ENCODE peak calls at places on chromosomes 5 and 9, in eight cellular contexts. J is bronchial epithelial cell, F is SK-N-SH, Y is heart right ventricle, Z is adrenal gland, D is ovary, P is GM23248, R is astrocyte. G is an unnamed sample.

GRCh38 chr9:123678038-123678877 is 251.7 kb downstream of the DENND1A start:
- DNase-seq in J (peak; percentile 18), F (peak; percentile 57), Y (no peak), Z (no peak), D (no peak), P (no peak), R (peak; percentile 15), G (no peak)

GRCh38 chr5:148583421-148583965 is 70.8 kb downstream of the HTR4 start:
- DNase-seq in J (peak; percentile 12), F (no peak), Y (no peak), Z (no peak), D (no peak), P (no peak), R (no peak), G (no peak)

GRCh38 chr9:71911908-71912325 is 478 bp downstream of the C9orf85 start:
- DNase-seq in J (no peak), F (peak; percentile 34), Y (no peak), Z (no peak), D (no peak), P (peak; percentile 75), R (peak; percentile 64), G (no peak)

GRCh38 chr9:68740561-68740960 is 35.5 kb downstream of the PIP5K1B start:
- DNase-seq in J (peak; percentile 79), F (no peak), Y (no peak), Z (no peak), D (no peak), P (no peak), R (no peak), G (no peak)

GRCh38 chr9:89879711-89880110 is 274.9 kb downstream of the GADD45G start:
- DNase-seq in J (no peak), F (no peak), Y (peak; percentile 63), Z (peak; percentile 38), D (no peak), P (no peak), R (no peak), G (peak; percentile 76)

GRCh38 chr9:35489313-35490154 is at the start of gene RUSC2:
- DNase-seq in J (peak; percentile 70), F (peak; percentile 88), Y (peak; percentile 84), Z (peak; percentile 88), D (peak; percentile 88), P (peak; percentile 97), R (peak; percentile 85), G (peak; percentile 84)

GRCh38 chr5:170312666-170313065 is 15.1 kb upstream of the LCP2 start:
- DNase-seq in J (peak; percentile 90), F (no peak), Y (no peak), Z (no peak), D (no peak), P (peak; percentile 53), R (peak; percentile 24), G (no peak)

GRCh38 chr5:177301503-177302165 is 1.9 kb downstream of the RAB24 start:
- DNase-seq in J (peak; percentile 96), F (no peak), Y (no peak), Z (peak; percentile 66), D (no peak), P (peak; percentile 17), R (no peak), G (no peak)

DNA sequence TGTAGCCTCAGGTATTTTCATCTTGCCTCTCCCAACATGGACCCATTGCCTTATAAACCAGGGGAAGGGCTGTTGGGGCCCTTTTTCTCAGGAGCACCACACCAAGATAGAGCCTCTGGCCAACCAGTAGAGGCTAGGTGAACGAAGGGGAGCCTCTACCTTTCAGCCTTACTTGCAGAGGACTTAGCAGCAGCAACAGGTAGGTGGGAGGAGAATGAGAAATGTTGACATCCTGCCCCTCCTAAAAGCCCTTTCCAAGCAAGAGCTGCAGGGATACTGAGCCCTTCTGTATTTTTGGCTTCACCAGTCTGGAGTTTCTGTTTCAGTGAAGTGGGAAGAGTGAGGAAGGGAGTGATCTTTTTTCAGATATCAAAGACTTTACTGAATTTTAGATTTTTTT is 77.4 kb downstream of the MTREX start:
- DNase-seq in J (no peak), F (no peak), Y (no peak), Z (no peak), D (no peak), P (no peak), R (no peak), G (no peak)
- H3K36me3 ChIP-seq in J (no peaks in the 10 kb centered on the region), F (peaks cover 78% of the 10 kb centered on the region), Y (no peaks in the 10 kb centered on the region), Z (peaks cover 5% of the 10 kb centered on the region), D (no peaks in the 10 kb centered on the region), P (peaks cover 39% of the 10 kb centered on the region), R (peaks cover 7% of the 10 kb centered on the region), G (peaks cover 64% of the 10 kb centered on the region)

DNA sequence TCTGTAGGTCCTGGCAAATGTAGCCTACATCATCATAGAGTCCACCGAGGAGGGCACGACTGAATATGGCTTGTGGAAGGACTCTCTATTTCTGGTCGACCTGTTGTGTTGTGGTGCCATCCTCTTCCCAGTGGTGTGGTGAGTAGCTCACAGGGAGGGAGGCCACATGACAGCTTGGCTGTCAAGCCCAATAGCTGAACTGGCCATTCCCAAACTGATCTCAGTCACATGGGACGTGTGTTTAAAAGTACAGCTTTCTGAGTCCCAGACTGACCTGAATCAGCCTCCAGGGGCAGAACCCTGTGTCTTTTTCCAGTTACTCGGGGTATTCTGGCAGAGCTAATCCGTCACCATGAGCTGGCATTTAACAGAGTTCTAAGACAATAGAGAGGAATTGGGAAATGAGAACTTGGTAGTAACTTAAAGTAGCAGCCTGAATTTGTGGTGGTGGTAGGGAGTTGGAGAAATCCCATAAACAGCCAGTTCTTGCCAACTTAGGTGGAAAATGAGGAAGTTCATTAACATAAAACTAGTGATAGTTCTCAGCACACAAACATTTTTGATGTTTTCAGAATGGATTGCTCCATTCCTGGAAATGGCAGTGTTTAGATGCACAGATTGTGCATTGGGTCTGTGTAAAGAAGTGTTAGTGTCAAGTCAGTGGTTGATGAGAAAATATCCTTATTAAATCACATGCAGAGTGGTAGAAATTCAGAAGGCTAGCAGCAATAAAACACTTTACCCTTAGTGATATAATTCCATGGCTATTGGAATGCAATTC is 50.9 kb downstream of the GPR107 start:
- DNase-seq in J (no peak), F (no peak), Y (no peak), Z (no peak), D (no peak), P (no peak), R (no peak), G (no peak)
- H3K36me3 ChIP-seq in J (peaks cover 28% of the 10 kb centered on the region), F (peaks cover 47% of the 10 kb centered on the region), Y (no peaks in the 10 kb centered on the region), Z (peaks cover 81% of the 10 kb centered on the region), D (no peaks in the 10 kb centered on the region), P (peaks cover 22% of the 10 kb centered on the region), R (peaks cover 36% of the 10 kb centered on the region), G (peaks cover 74% of the 10 kb centered on the region)

GRCh38 chr5:137945825-137946224 is 56.6 kb downstream of the PKD2L2 start:
- DNase-seq in J (no peak), F (no peak), Y (no peak), Z (no peak), D (no peak), P (no peak), R (no peak), G (no peak)
- H3K36me3 ChIP-seq in J (peaks cover 14% of the 10 kb centered on the region), F (peaks cover 91% of the 10 kb centered on the region), Y (peaks cover 3% of the 10 kb centered on the region), Z (peaks cover 82% of the 10 kb centered on the region), D (no peaks in the 10 kb centered on the region), P (peaks cover 72% of the 10 kb centered on the region), R (peaks cover 37% of the 10 kb centered on the region), G (peaks cover 98% of the 10 kb centered on the region)

DNA sequence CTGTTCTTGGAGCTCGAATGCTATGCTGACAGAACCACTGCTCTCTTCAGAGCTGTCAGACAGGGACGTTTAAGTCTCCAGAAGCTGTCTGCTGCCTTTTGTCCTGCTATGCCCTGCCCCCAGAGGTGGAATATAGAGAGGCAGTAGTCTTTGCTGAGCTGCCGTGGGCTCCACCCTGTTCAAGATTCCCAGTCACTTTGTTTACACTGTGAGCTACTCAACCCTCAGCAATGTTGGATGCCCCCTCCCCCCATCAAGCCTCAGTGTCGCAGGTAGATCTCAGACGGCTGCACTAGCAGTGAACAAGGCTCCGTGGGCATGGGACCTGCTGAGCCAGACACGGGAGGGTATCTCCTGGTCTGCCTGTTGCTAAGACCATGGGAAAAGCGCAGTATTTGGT is 344.2 kb downstream of the TMEM161B start:
- DNase-seq in J (peak; percentile 6), F (no peak), Y (no peak), Z (no peak), D (no peak), P (no peak), R (no peak), G (no peak)
- H3K36me3 ChIP-seq in J (no peaks in the 10 kb centered on the region), F (no peaks in the 10 kb centered on the region), Y (no peaks in the 10 kb centered on the region), Z (no peaks in the 10 kb centered on the region), D (no peaks in the 10 kb centered on the region), P (no peaks in the 10 kb centered on the region), R (no peaks in the 10 kb centered on the region), G (no peaks in the 10 kb centered on the region)

DNA sequence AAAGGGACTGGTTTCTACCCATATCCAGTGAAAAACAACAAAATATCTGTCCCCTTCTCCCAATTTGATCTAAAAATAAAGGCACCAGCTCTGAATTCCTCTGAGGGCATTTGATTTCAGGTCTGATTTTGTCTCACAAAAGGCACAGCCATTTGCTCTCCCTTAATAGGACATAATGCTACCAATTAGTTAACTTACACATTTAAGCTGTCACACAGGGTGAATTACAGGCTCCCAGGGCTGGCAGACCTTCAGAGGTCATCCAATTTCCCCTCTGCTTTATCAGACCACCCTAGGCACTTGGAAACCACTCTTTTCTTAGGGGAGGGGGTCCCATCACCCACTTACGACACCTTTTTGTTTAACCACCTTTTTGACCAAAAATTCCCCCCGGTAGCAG is 319.9 kb downstream of the SPOCK1 start:
- DNase-seq in J (no peak), F (peak; percentile 25), Y (no peak), Z (no peak), D (no peak), P (no peak), R (no peak), G (no peak)
- H3K36me3 ChIP-seq in J (no peaks in the 10 kb centered on the region), F (no peaks in the 10 kb centered on the region), Y (no peaks in the 10 kb centered on the region), Z (no peaks in the 10 kb centered on the region), D (no peaks in the 10 kb centered on the region), P (no peaks in the 10 kb centered on the region), R (no peaks in the 10 kb centered on the region), G (no peaks in the 10 kb centered on the region)

GRCh38 chr9:81652058-81652457 is 37.3 kb downstream of the TLE1 start:
- DNase-seq in J (no peak), F (no peak), Y (no peak), Z (no peak), D (no peak), P (no peak), R (no peak), G (no peak)
- H3K36me3 ChIP-seq in J (peaks cover 6% of the 10 kb centered on the region), F (peaks cover 10% of the 10 kb centered on the region), Y (no peaks in the 10 kb centered on the region), Z (no peaks in the 10 kb centered on the region), D (no peaks in the 10 kb centered on the region), P (peaks cover 3% of the 10 kb centered on the region), R (peaks cover 3% of the 10 kb centered on the region), G (peaks cover 22% of the 10 kb centered on the region)

GRCh38 chr9:133055788-133056420 is 5.9 kb upstream of the CEL start:
- DNase-seq in J (no peak), F (no peak), Y (no peak), Z (no peak), D (no peak), P (no peak), R (no peak), G (no peak)
- H3K36me3 ChIP-seq in J (peaks cover 27% of the 10 kb centered on the region), F (peaks cover 2% of the 10 kb centered on the region), Y (peaks cover 4% of the 10 kb centered on the region), Z (peaks cover 69% of the 10 kb centered on the region), D (no peaks in the 10 kb centered on the region), P (peaks cover 5% of the 10 kb centered on the region), R (peaks cover 12% of the 10 kb centered on the region), G (peaks cover 67% of the 10 kb centered on the region)

GRCh38 chr9:111412280-111412679 is 71.9 kb downstream of the ECPAS start:
- DNase-seq in J (no peak), F (no peak), Y (no peak), Z (no peak), D (no peak), P (peak; percentile 6), R (no peak), G (no peak)

GRCh38 chr9:111411266-111411665 is 72.9 kb downstream of the ECPAS start:
- DNase-seq in J (peak; percentile 65), F (no peak), Y (no peak), Z (no peak), D (no peak), P (no peak), R (no peak), G (no peak)

GRCh38 chr9:111413996-111414395 is 70.2 kb downstream of the ECPAS start:
- DNase-seq in J (no peak), F (no peak), Y (no peak), Z (no peak), D (no peak), P (no peak), R (no peak), G (no peak)

GRCh38 chr9:111414406-111414805 is 69.8 kb downstream of the ECPAS start:
- DNase-seq in J (no peak), F (no peak), Y (no peak), Z (no peak), D (no peak), P (no peak), R (no peak), G (no peak)
- H3K36me3 ChIP-seq in J (peaks cover 19% of the 10 kb centered on the region), F (peaks cover 91% of the 10 kb centered on the region), Y (no peaks in the 10 kb centered on the region), Z (peaks cover 77% of the 10 kb centered on the region), D (no peaks in the 10 kb centered on the region), P (peaks cover 81% of the 10 kb centered on the region), R (peaks cover 47% of the 10 kb centered on the region), G (peaks cover 98% of the 10 kb centered on the region)

G was measured in left ventricle myocardium inferior.